ENCODE peak calls at places on chromosomes 7 and 10, in ten cellular contexts. W, I, B, V, O, P, E, R, Z and M are unnamed samples. For H3K4me1, the result is how much of the 10 kb centered on the place peaks cover.

GRCh38 chr7:92602352-92603088 is 12.3 kb upstream of the FAM133B start:
- DNase-seq in Z (no peak), R (no peak), B (no peak), E (no peak), O (no peak), P (peak), W (no peak), I (peak), V (no peak), M (no peak)

GRCh38 chr7:28005075-28005847 is 175.3 kb downstream of the JAZF1 start:
- DNase-seq in V (no peak), P (peak), W (peak), I (no peak), R (no peak), E (no peak), Z (peak), O (no peak), B (no peak), M (no peak)

GRCh38 chr7:78218051-78218450 is 419.5 kb downstream of the PHTF2 start:
- DNase-seq in O (no peak), Z (no peak), P (no peak), R (no peak), B (no peak), W (no peak), I (peak), E (no peak), V (no peak), M (no peak)

GRCh38 chr7:140196361-140197217 is 19.8 kb upstream of the KDM7A start:
- DNase-seq in V (no peak), O (no peak), I (peak), Z (no peak), W (peak), R (peak), E (no peak), P (peak), B (no peak), M (no peak)

GRCh38 chr7:101594790-101595189 is 34.3 kb downstream of the MYL10 start:
- DNase-seq in O (no peak), E (no peak), B (no peak), Z (no peak), V (no peak), W (no peak), R (no peak), P (no peak), I (no peak), M (no peak)

GRCh38 chr7:138608292-138608691 is 92.9 kb downstream of the SVOPL start:
- DNase-seq in P (peak), W (no peak), V (no peak), E (no peak), O (no peak), Z (no peak), I (peak), R (no peak), B (no peak), M (no peak)

GRCh38 chr7:75813084-75813483 is 522 bp downstream of the CCL24 start:
- DNase-seq in I (peak), P (no peak), R (no peak), V (no peak), Z (no peak), W (no peak), B (no peak), O (no peak), E (no peak), M (no peak)

GRCh38 chr7:17302575-17303142 is 4.2 kb downstream of the AHR start:
- DNase-seq in E (no peak), Z (no peak), O (no peak), I (peak), B (no peak), P (peak), W (no peak), R (no peak), V (no peak), M (no peak)

GRCh38 chr7:100878685-100879084 is 3.8 kb downstream of the SRRT start:
- DNase-seq in W (no peak), O (no peak), B (no peak), V (no peak), E (no peak), P (no peak), R (no peak), Z (no peak), I (no peak), M (no peak)

GRCh38 chr7:47516985-47517590 is 64.8 kb downstream of the TNS3 start:
- DNase-seq in P (no peak), Z (no peak), E (no peak), O (no peak), W (no peak), R (no peak), B (no peak), V (no peak), I (no peak), M (no peak)

GRCh38 chr10:119540038-119540437 is 2.5 kb downstream of the RGS10 start:
- DNase-seq in R (no peak), I (no peak), B (no peak), P (no peak), Z (no peak), V (no peak), W (no peak), E (no peak), O (no peak), M (no peak)

GRCh38 chr7:38881015-38881414 is 28.0 kb downstream of the VPS41 start:
- DNase-seq in I (no peak), O (no peak), W (no peak), V (no peak), P (no peak), R (no peak), E (no peak), Z (peak), B (no peak), M (no peak)

GRCh38 chr7:138207555-138207971 is 131.3 kb downstream of the AKR1D1 start:
- DNase-seq in Z (peak), R (no peak), V (no peak), I (no peak), O (no peak), E (no peak), P (no peak), W (no peak), B (no peak), M (no peak)

GRCh38 chr7:136180984-136181383 is 203.8 kb upstream of the MTPN start:
- DNase-seq in I (no peak), W (no peak), V (no peak), O (no peak), R (no peak), P (no peak), Z (no peak), B (no peak), E (no peak), M (no peak)

GRCh38 chr7:128868624-128869137 is 6.0 kb downstream of the ATP6V1F start:
- DNase-seq in R (no peak), W (peak), B (no peak), I (no peak), P (no peak), Z (no peak), V (no peak), O (no peak), E (no peak), M (no peak)

GRCh38 chr7:144384071-144384470 is 19.4 kb downstream of the NOBOX start:
- DNase-seq in E (no peak), Z (peak), V (no peak), P (peak), W (no peak), O (no peak), R (no peak), I (no peak), B (no peak), M (no peak)

GRCh38 chr7:99623702-99624447 is 7.1 kb downstream of the ZSCAN25 start:
- DNase-seq in I (no peak), Z (no peak), B (no peak), O (no peak), W (no peak), V (peak), E (no peak), R (peak), P (no peak), M (no peak)

GRCh38 chr10:103855852-103856496 is 598 bp upstream of the SH3PXD2A start:
- DNase-seq in B (no peak), O (no peak), V (no peak), P (no peak), W (no peak), R (no peak), I (no peak), Z (peak), E (no peak), M (no peak)

GRCh38 chr10:69065406-69066361 is 22.2 kb upstream of the SRGN start:
- DNase-seq in W (no peak), R (no peak), Z (no peak), B (no peak), I (peak), E (no peak), V (no peak), O (no peak), P (peak), M (no peak)

GRCh38 chr10:16674147-16674703 is 143.0 kb downstream of the RSU1 start:
- DNase-seq in R (no peak), I (no peak), B (no peak), P (no peak), W (no peak), Z (no peak), V (no peak), E (peak), O (no peak), M (no peak)

GRCh38 chr7:159012353-159013069 is 132.2 kb downstream of the VIPR2 start:
- DNase-seq in W (peak), E (no peak), I (no peak), V (no peak), O (no peak), R (peak), B (no peak), P (no peak), Z (no peak), M (peak)

GRCh38 chr10:85874208-85874607 is 492.4 kb downstream of the GRID1 start:
- DNase-seq in Z (no peak), R (no peak), B (no peak), P (no peak), I (no peak), O (no peak), W (no peak), V (no peak), E (no peak), M (no peak)

GRCh38 chr7:47470567-47471357 is 111.1 kb downstream of the TNS3 start:
- DNase-seq in R (no peak), B (no peak), P (no peak), I (no peak), O (no peak), E (no peak), W (no peak), V (no peak), Z (peak), M (no peak)

GRCh38 chr10:22252286-22252800 is 34.5 kb upstream of the EBLN1 start:
- DNase-seq in W (peak), O (no peak), P (peak), E (no peak), V (peak), B (peak), I (no peak), Z (peak), R (peak), M (peak)

DNA sequence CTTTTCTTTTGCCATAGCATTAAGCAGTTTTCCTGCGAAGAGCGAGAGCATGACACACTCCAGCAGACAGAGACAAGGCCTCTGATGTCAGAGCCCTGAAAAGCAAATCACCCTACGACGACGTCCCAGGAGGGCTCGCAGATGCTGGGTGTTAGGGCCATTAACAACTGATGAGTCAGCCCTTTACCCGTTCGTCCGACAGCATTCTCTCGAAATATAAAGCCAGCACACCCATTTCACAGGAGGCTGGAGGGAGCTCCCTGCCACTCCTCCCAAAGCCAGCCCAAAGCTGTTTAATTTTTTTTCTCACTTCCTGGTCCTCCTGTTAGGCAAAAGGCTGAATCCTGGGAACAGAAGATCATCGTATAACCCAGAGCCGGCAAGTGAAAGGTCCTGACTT is 311.2 kb upstream of the ZMIZ1 start:
- DNase-seq in B (no peak), O (no peak), W (no peak), R (no peak), I (peak), E (no peak), P (peak), Z (peak), V (no peak), M (no peak)
- H3K4me1 ChIP-seq in B (under half), O (under half), W (under half), R (under half), I (under half), E (under half), P (under half), Z (under half), V (under half), M (under half)

GRCh38 chr7:149474309-149475120 is 13.7 kb upstream of the ZNF777 start:
- DNase-seq in P (no peak), W (no peak), R (no peak), B (no peak), Z (no peak), E (no peak), O (no peak), V (no peak), I (no peak), M (no peak)

GRCh38 chr7:149473251-149473650 is 12.4 kb upstream of the ZNF777 start:
- DNase-seq in E (no peak), W (no peak), I (no peak), R (no peak), V (no peak), P (no peak), B (no peak), Z (no peak), O (no peak), M (no peak)

GRCh38 chr7:149477494-149478443 is 16.9 kb upstream of the ZNF777 start:
- DNase-seq in B (no peak), O (no peak), W (no peak), I (no peak), R (no peak), V (no peak), E (no peak), P (no peak), Z (peak), M (no peak)

GRCh38 chr7:149476791-149477190 is 15.9 kb upstream of the ZNF777 start:
- DNase-seq in Z (no peak), W (no peak), E (no peak), O (no peak), R (no peak), I (no peak), P (no peak), V (no peak), B (no peak), M (no peak)

DNA sequence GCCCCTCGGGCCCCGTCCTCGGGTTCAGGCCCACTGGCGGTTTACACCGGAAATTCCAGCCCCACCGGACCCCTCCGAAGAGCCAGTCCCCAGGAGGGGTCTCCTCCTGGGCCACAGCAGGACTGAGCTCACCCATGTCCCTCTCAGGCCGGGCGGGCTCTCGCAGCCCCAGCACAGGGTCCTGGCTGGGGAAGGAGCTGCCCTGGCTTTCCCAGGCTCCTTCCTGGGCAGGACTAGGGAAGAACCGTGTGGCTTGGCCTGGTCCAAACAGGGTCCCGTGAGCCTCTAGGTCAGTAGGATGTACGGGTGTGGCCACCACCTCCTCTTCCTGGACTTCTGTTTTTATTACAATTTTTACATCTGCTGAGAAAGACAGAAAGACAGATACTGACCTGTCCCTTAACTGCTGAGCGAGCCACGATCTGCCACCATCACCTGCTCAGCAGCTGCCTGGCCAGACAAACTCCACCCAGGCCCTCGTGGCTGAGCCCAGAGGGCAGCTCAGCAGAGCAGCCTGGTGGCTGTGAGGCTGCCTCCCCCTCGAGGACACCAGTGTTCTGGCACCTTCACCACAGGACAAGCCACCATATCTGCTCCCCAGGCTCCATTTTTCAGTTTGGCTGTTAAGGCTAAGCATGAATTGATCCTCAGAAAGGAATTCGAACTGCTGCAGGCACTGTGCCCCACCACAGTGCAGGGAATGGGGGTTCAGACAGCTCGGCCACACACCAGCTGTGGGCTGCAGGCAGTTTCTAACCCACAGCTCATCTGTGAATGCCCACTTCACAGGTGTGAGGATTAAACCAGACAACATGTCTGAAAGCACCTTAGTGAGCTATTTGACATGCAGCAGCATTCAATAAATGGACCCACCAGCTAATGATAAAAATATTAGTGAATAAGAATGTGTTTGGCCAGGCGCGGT is 14.5 kb upstream of the ZNF777 start:
- DNase-seq in W (no peak), B (no peak), P (no peak), E (no peak), Z (no peak), I (no peak), R (no peak), O (no peak), V (no peak), M (no peak)
- H3K4me3 ChIP-seq in W (no peak), B (no peak), P (no peak), E (no peak), Z (no peak), I (no peak), R (no peak), O (no peak), V (no peak), M (no peak)

DNA sequence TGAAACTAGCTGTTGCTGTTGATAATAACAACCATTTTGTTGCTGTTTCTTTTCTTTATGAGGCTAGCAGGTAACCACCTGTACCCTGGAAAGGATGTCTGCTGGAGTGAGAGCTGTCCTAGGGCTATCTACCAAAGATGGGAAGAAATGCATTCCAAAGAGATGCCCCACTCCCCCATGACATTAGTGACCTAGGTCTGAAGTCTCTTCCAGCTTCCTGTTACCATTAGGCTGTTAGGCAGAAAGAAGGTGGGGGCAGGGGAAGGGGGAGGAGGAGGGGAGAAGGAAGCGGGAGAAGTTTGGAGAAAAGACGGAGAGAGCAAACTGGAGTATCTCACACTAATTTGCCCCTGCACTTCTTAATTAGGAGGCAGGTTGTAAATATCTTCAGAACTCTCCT is 118.5 kb downstream of the ABLIM1 start:
- DNase-seq in V (no peak), O (no peak), R (no peak), W (no peak), E (no peak), Z (peak), B (no peak), P (no peak), I (no peak), M (no peak)
- H3K4me1 ChIP-seq in V (half or more), O (under half), R (under half), W (under half), E (under half), Z (under half), B (half or more), P (under half), I (under half), M (under half)

DNA sequence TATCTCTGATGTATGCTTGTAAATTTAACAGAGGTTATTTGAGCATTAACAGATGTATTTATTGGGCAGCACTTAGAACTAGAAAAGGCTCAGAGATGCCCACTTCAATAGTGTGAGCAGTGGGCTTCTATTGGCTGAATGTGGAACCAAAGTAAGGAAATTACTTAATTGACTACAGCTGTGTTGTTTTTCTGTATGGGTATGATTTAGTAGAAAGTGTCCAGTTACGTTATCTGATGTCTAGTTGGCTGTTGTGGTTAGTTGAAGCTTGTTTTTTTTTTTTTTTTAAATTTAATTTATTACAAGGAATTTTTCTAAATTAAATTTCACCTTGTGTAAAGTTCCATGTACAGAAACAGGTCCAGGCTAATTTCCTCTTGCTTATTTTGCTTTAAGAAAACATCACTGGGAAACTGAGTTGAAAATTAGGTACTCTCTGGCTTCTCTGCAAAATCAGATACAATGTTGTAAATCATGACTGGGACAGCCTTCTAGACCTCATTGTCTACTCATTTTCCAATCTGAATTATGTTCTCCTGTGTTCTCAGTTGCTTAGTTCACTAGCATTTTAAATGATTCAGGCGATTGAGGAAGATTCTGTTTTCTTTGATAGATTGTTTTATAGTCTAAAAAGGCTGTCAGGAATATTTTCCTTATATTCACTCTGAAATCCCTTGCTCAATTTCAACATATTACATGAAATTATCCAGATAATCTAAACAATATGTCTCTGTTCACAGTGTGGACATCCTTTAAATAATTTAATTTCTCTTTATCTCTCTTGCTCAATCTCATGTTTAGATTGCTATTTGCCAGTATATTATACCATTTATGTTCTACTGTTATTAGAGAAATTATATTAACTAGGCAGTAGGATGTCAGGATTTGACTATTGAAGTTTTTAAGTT is 53.0 kb downstream of the PHF14 start:
- DNase-seq in W (no peak), I (peak), V (no peak), P (peak), R (no peak), E (no peak), O (no peak), B (no peak), Z (no peak), M (no peak)
- H3K4me3 ChIP-seq in W (no peak), I (no peak), V (no peak), P (no peak), R (no peak), E (no peak), O (no peak), B (no peak), Z (no peak), M (no peak)

GRCh38 chr7:127245582-127245981 is 7.2 kb downstream of the GRM8 start:
- DNase-seq in O (no peak), R (no peak), W (no peak), V (no peak), P (no peak), I (no peak), Z (no peak), E (no peak), B (no peak), M (no peak)
- H3K4me1 ChIP-seq in O (under half), R (under half), W (under half), V (under half), P (under half), I (under half), Z (under half), E (under half), B (under half), M (under half)